ENCODE peak calls at places on chromosomes 7 and 10, in nine cellular contexts. M, P, J, B, U, S, Z, K and L are unnamed samples.

GRCh38 chr7:109751241-109751640 is 1181.6 kb downstream of the DNAJB9 start:
- DNase-seq in J (no peak), P (no peak), S (no peak), M (no peak), Z (no peak), B (no peak), U (no peak), K (no peak), L (no peak)

GRCh38 chr10:8049874-8050560 is 4.5 kb upstream of the GATA3 start:
- DNase-seq in J (no peak), S (no peak), K (no peak), U (no peak), M (no peak), B (no peak), Z (no peak), P (no peak), L (no peak)

GRCh38 chr10:5812283-5813090 is 747 bp downstream of the GDI2 start:
- DNase-seq in Z (peak; percentile 54), K (peak; percentile 31), J (peak; percentile 80), M (peak; percentile 59), B (peak; percentile 40), U (peak; percentile 72), P (peak; percentile 55), S (peak; percentile 28), L (peak; percentile 50)

GRCh38 chr10:6743291-6743849 is 163.3 kb upstream of the PRKCQ start:
- DNase-seq in J (no peak), Z (peak; percentile 28), U (no peak), P (no peak), S (no peak), B (no peak), M (no peak), K (no peak), L (no peak)

GRCh38 chr10:78462728-78463228 is 429.1 kb downstream of the RPS24 start:
- DNase-seq in S (no peak), J (no peak), M (no peak), P (no peak), Z (no peak), U (no peak), K (no peak), B (no peak), L (no peak)

GRCh38 chr10:132199854-132200311 is 13.1 kb downstream of the DPYSL4 start:
- DNase-seq in J (no peak), M (no peak), Z (no peak), P (no peak), K (no peak), U (no peak), S (no peak), B (no peak), L (no peak)

GRCh38 chr7:12827920-12828319 is 140.5 kb downstream of the ARL4A start:
- DNase-seq in B (no peak), U (no peak), J (no peak), M (no peak), K (no peak), Z (no peak), S (no peak), P (no peak), L (no peak)

GRCh38 chr7:123871998-123872867 is 27.3 kb downstream of the HYAL4 start:
- DNase-seq in Z (peak; percentile 50), M (peak; percentile 55), S (no peak), U (peak; percentile 50), P (peak; percentile 75), K (peak; percentile 14), J (peak; percentile 54), B (peak; percentile 15), L (peak; percentile 35)

GRCh38 chr10:97016728-97017473 is 168.9 kb downstream of the SLIT1 start:
- DNase-seq in B (no peak), Z (no peak), J (no peak), K (no peak), M (no peak), S (no peak), U (peak; percentile 59), P (no peak), L (peak; percentile 77)

GRCh38 chr10:3570855-3571266 is 214.1 kb downstream of the KLF6 start:
- DNase-seq in S (no peak), J (no peak), K (no peak), P (no peak), B (peak; percentile 27), M (no peak), U (no peak), Z (no peak), L (no peak)

GRCh38 chr7:69367785-69368184 is 230.5 kb upstream of the AUTS2 start:
- DNase-seq in M (no peak), Z (no peak), B (no peak), J (no peak), S (no peak), U (no peak), K (no peak), P (no peak), L (no peak)

GRCh38 chr7:95598511-95598910 is 2.2 kb upstream of the PDK4 start:
- DNase-seq in M (no peak), J (no peak), U (no peak), K (no peak), B (no peak), S (no peak), Z (no peak), P (no peak), L (no peak)

GRCh38 chr10:46526682-46527038 is 29.8 kb downstream of the GPRIN2 start:
- DNase-seq in U (no peak), K (no peak), P (no peak), B (no peak), M (peak; percentile 26), Z (no peak), J (peak; percentile 57), S (peak; percentile 18), L (no peak)

GRCh38 chr7:150937848-150938561 is 40.1 kb downstream of the KCNH2 start:
- DNase-seq in B (no peak), J (peak; percentile 39), P (no peak), K (peak; percentile 19), M (no peak), U (no peak), S (no peak), Z (no peak), L (no peak)

GRCh38 chr7:77631820-77632219 is 64.4 kb upstream of the RSBN1L start:
- DNase-seq in M (no peak), Z (no peak), B (no peak), S (no peak), K (no peak), J (no peak), P (no peak), U (no peak), L (no peak)

GRCh38 chr7:157481389-157481788 is 144.6 kb downstream of the DNAJB6 start:
- DNase-seq in K (no peak), M (no peak), U (no peak), J (peak; percentile 1), S (no peak), P (no peak), B (no peak), Z (no peak), L (no peak)

GRCh38 chr7:6553460-6554044 is 2.3 kb upstream of the GRID2IP start:
- DNase-seq in M (no peak), B (no peak), S (no peak), P (no peak), Z (no peak), J (no peak), K (no peak), U (no peak), L (no peak)

GRCh38 chr7:41696323-41696916 is 6.5 kb downstream of the INHBA start:
- DNase-seq in P (peak; percentile 88), B (peak; percentile 79), M (peak; percentile 84), U (peak; percentile 46), Z (peak; percentile 76), S (peak; percentile 74), J (peak; percentile 74), K (no peak), L (peak; percentile 31)

GRCh38 chr10:51620131-51620530 is 79.3 kb downstream of the CSTF2T start:
- DNase-seq in K (no peak), U (no peak), P (no peak), M (no peak), J (no peak), B (no peak), Z (no peak), S (no peak), L (no peak)

DNA sequence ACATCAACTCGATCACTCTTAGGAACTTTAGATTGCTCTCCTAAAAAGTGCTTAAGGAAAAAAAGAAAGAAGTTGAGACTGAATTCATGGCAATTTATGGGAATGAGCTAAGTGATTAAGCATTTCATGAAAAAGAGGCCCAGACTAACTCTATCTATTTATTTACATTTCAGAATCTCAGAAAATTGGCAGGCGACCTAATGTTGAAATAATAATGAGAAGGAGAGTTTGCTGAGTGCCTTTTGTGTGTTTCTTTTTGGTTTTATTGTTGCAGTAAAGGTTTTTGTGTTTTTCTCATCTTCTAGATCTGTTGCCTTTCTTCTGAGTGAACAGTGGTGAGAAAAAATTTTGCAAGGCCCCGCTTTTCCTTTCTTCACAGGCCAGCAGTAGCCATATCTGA is 3.8 kb downstream of the GRK5 start:
- DNase-seq in J (no peak), U (no peak), B (no peak), M (no peak), Z (no peak), S (no peak), P (no peak), K (no peak), L (no peak)
- TF ChIP-seq CTCF in J (no peak), U (no peak), B (no peak), M (no peak), Z (no peak), S (no peak), P (no peak), K (no peak), L (no peak)

DNA sequence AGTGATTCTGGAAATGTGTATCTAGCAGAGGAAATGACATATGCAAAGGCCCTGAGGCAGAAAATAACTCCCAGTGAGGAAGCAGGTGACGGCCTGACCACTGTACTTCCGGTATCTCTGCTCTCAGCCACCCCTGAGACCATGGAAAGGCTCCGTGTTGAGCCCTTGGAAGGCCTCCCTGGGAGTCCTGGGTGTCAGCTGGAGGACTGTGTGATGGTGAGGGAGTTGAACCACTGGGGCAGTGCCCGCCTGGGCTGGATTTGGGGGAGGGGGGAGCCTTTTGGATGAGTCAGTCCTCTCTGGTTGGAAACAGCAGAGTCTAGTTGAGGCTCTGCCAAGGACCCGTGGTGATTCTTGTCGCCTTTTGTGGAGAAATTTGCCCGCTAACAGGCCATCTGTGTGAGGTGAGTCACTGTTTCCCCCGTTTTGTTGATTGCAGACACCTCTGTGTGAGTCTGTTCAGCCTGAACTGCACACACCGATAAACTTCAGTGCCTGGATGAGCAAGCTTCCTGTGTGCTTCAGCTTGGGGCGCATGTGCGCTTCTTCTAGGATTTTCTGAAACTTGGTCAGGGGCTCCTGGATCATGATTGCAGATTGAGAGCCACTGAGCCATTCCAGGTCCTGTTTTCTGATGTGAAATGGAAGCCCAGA is 98.6 kb downstream of the GRK5 start:
- DNase-seq in Z (no peak), K (peak; percentile 82), J (no peak), M (no peak), P (no peak), U (peak; percentile 96), S (no peak), B (peak; percentile 67), L (peak; percentile 75)
- TF ChIP-seq CTCF in Z (no peak), K (no peak), J (no peak), M (no peak), P (no peak), U (no peak), S (no peak), B (no peak), L (no peak)

GRCh38 chr10:9342865-9343450 is 1288.5 kb downstream of the GATA3 start:
- DNase-seq in S (no peak), Z (no peak), M (no peak), K (no peak), B (no peak), J (no peak), P (peak; percentile 73), U (peak; percentile 60), L (peak; percentile 17)
- TF ChIP-seq CTCF in S (peak; percentile 63), Z (peak; percentile 57), M (peak; percentile 38), K (no peak), B (peak; percentile 55), J (no peak), P (peak; percentile 76), U (peak; percentile 88), L (peak; percentile 63)

GRCh38 chr7:128395748-128396147 is 14.0 kb downstream of the IMPDH1 start:
- DNase-seq in B (no peak), J (no peak), M (no peak), Z (no peak), P (no peak), S (no peak), U (no peak), K (no peak), L (no peak)
- TF ChIP-seq CTCF in B (no peak), J (no peak), M (no peak), Z (no peak), P (peak; percentile 17), S (no peak), U (peak; percentile 57), K (no peak), L (peak; percentile 23)